ENCODE peak calls at places on chromosome 7, in eight cellular contexts. D is stimulated activated effector memory CD8-positive, alpha-beta T cell treated with anti-CD3 and anti-CD28 coated beads, Interleukin-12 subunit alpha, Interleukin-12 subunit beta, amount 100 ng/mL, for 72 hours; Y is SJSA1; N is hepatic stellate cell; C is activated T-cell treated with anti-CD3 and anti-CD28 coated beads for 1 hour; A is stimulated activated CD4-positive, alpha-beta T cell treated with anti-CD3 and anti-CD28 coated beads, Interleukin-15, amount 100 ng/mL, for 1 hour; P is hippocampal formation; G is OCI-LY7. V is an unnamed sample.

GRCh38 chr7:35356495-35356894 is 102.6 kb upstream of the TBX20 start:
- DNase-seq in Y (no peak), A (no peak), G (no peak), N (no peak), D (no peak), P (no peak), C (no peak), V (no peak)

GRCh38 chr7:57210871-57211270 is 78.6 kb upstream of the ZNF479 start:
- DNase-seq in A (no peak), C (no peak), N (no peak), P (no peak), Y (no peak), G (no peak), D (no peak), V (no peak)

GRCh38 chr7:711093-711966 is 15.2 kb upstream of the DNAAF5 start:
- DNase-seq in G (no peak), Y (peak; percentile 41), C (no peak), D (no peak), A (no peak), P (no peak), N (no peak), V (no peak)

GRCh38 chr7:99379043-99379577 is 4.6 kb downstream of the ARPC1B start:
- DNase-seq in C (no peak), Y (peak; percentile 65), N (peak; percentile 89), D (no peak), P (no peak), G (peak; percentile 34), A (no peak), V (no peak)

GRCh38 chr7:42057331-42057730 is 179.7 kb downstream of the GLI3 start:
- DNase-seq in Y (no peak), C (no peak), N (no peak), D (no peak), P (no peak), G (no peak), A (no peak), V (no peak)

GRCh38 chr7:159104188-159105030 is 40.3 kb downstream of the VIPR2 start:
- DNase-seq in G (no peak), A (no peak), N (no peak), D (no peak), C (no peak), P (no peak), Y (no peak), V (no peak)

GRCh38 chr7:106853250-106853908 is 11.7 kb upstream of the PIK3CG start:
- DNase-seq in N (no peak), D (no peak), C (no peak), A (no peak), Y (no peak), P (no peak), G (no peak), V (no peak)

GRCh38 chr7:139730746-139731612 is 46.8 kb downstream of the HIPK2 start:
- DNase-seq in Y (no peak), P (no peak), A (no peak), N (no peak), C (no peak), D (no peak), G (peak; percentile 78), V (no peak)